ENCODE peak calls at places on chromosomes 6 and 20, in eight cellular contexts. One of them, this sample, is unnamed.
A peak's percentile ranks its signal among the peaks of the same experiment; 100 is the strongest.

GRCh38 chr20:23087587-23088275 is 1.6 kb upstream of the CD93 start:
- DNase-seq in neural progenitor cell: no peak
- DNase-seq in endothelial cell of umbilical vein: no peak
- DNase-seq in HCT116: no peak
- DNase-seq in fibroblast of lung: no peak
- DNase-seq in GM23248: no peak
- DNase-seq in H1: no peak
- DNase-seq in GM23338: no peak
- DNase-seq in this sample: no peak

GRCh38 chr20:58407966-58408557 is 19.0 kb downstream of the VAPB start:
- DNase-seq in neural progenitor cell: no peak
- DNase-seq in endothelial cell of umbilical vein: no peak
- DNase-seq in HCT116: no peak
- DNase-seq in fibroblast of lung: no peak
- DNase-seq in GM23248: peak; percentile 17
- DNase-seq in H1: no peak
- DNase-seq in GM23338: no peak
- DNase-seq in this sample: no peak

GRCh38 chr20:1887756-1888155 is 7.5 kb upstream of the SIRPA start:
- DNase-seq in neural progenitor cell: no peak
- DNase-seq in endothelial cell of umbilical vein: no peak
- DNase-seq in HCT116: no peak
- DNase-seq in fibroblast of lung: no peak
- DNase-seq in GM23248: no peak
- DNase-seq in H1: no peak
- DNase-seq in GM23338: no peak
- DNase-seq in this sample: no peak

GRCh38 chr20:15913661-15914060 is 659.6 kb downstream of the KIF16B start:
- DNase-seq in neural progenitor cell: no peak
- DNase-seq in endothelial cell of umbilical vein: no peak
- DNase-seq in HCT116: no peak
- DNase-seq in fibroblast of lung: no peak
- DNase-seq in GM23248: no peak
- DNase-seq in H1: no peak
- DNase-seq in GM23338: no peak
- DNase-seq in this sample: no peak

GRCh38 chr6:53391170-53391569 is 42.4 kb upstream of the ELOVL5 start:
- DNase-seq in neural progenitor cell: no peak
- DNase-seq in endothelial cell of umbilical vein: peak; percentile 71
- DNase-seq in HCT116: no peak
- DNase-seq in fibroblast of lung: no peak
- DNase-seq in GM23248: no peak
- DNase-seq in H1: no peak
- DNase-seq in GM23338: no peak
- DNase-seq in this sample: no peak

GRCh38 chr6:105879902-105880547 is 206.1 kb upstream of the PRDM1 start:
- DNase-seq in neural progenitor cell: no peak
- DNase-seq in endothelial cell of umbilical vein: no peak
- DNase-seq in HCT116: no peak
- DNase-seq in fibroblast of lung: no peak
- DNase-seq in GM23248: no peak
- DNase-seq in H1: no peak
- DNase-seq in GM23338: no peak
- DNase-seq in this sample: no peak

GRCh38 chr20:20076297-20077065 is 24.1 kb downstream of the CFAP61 start:
- DNase-seq in neural progenitor cell: no peak
- DNase-seq in endothelial cell of umbilical vein: no peak
- DNase-seq in HCT116: no peak
- DNase-seq in fibroblast of lung: peak; percentile 84
- DNase-seq in GM23248: peak; percentile 74
- DNase-seq in H1: no peak
- DNase-seq in GM23338: no peak
- DNase-seq in this sample: no peak

GRCh38 chr6:25297823-25298507 is 18.8 kb downstream of the CARMIL1 start:
- DNase-seq in neural progenitor cell: no peak
- DNase-seq in endothelial cell of umbilical vein: no peak
- DNase-seq in HCT116: no peak
- DNase-seq in fibroblast of lung: peak; percentile 33
- DNase-seq in GM23248: no peak
- DNase-seq in H1: no peak
- DNase-seq in GM23338: no peak
- DNase-seq in this sample: no peak

GRCh38 chr20:10332656-10333421 is 101.2 kb downstream of the MKKS start:
- DNase-seq in neural progenitor cell: no peak
- DNase-seq in endothelial cell of umbilical vein: no peak
- DNase-seq in HCT116: no peak
- DNase-seq in fibroblast of lung: peak; percentile 87
- DNase-seq in GM23248: no peak
- DNase-seq in H1: no peak
- DNase-seq in GM23338: no peak
- DNase-seq in this sample: peak; percentile 77

GRCh38 chr20:51379601-51380341 is 162.7 kb downstream of the NFATC2 start:
- DNase-seq in neural progenitor cell: no peak
- DNase-seq in endothelial cell of umbilical vein: no peak
- DNase-seq in HCT116: no peak
- DNase-seq in fibroblast of lung: no peak
- DNase-seq in GM23248: no peak
- DNase-seq in H1: no peak
- DNase-seq in GM23338: no peak
- DNase-seq in this sample: no peak

GRCh38 chr6:1461207-1461606 is 71.8 kb downstream of the FOXF2 start:
- DNase-seq in neural progenitor cell: no peak
- DNase-seq in endothelial cell of umbilical vein: no peak
- DNase-seq in HCT116: no peak
- DNase-seq in fibroblast of lung: peak; percentile 24
- DNase-seq in GM23248: peak; percentile 80
- DNase-seq in H1: no peak
- DNase-seq in GM23338: no peak
- DNase-seq in this sample: no peak

GRCh38 chr20:15942130-15942529 is 631.1 kb downstream of the KIF16B start:
- DNase-seq in neural progenitor cell: no peak
- DNase-seq in endothelial cell of umbilical vein: no peak
- DNase-seq in HCT116: no peak
- DNase-seq in fibroblast of lung: no peak
- DNase-seq in GM23248: peak; percentile 1
- DNase-seq in H1: no peak
- DNase-seq in GM23338: no peak
- DNase-seq in this sample: peak; percentile 24

GRCh38 chr6:87825865-87826264 is 123.8 kb upstream of the AKIRIN2 start:
- DNase-seq in neural progenitor cell: no peak
- DNase-seq in endothelial cell of umbilical vein: peak; percentile 11
- DNase-seq in HCT116: no peak
- DNase-seq in fibroblast of lung: no peak
- DNase-seq in GM23248: no peak
- DNase-seq in H1: no peak
- DNase-seq in GM23338: no peak
- DNase-seq in this sample: no peak

DNA sequence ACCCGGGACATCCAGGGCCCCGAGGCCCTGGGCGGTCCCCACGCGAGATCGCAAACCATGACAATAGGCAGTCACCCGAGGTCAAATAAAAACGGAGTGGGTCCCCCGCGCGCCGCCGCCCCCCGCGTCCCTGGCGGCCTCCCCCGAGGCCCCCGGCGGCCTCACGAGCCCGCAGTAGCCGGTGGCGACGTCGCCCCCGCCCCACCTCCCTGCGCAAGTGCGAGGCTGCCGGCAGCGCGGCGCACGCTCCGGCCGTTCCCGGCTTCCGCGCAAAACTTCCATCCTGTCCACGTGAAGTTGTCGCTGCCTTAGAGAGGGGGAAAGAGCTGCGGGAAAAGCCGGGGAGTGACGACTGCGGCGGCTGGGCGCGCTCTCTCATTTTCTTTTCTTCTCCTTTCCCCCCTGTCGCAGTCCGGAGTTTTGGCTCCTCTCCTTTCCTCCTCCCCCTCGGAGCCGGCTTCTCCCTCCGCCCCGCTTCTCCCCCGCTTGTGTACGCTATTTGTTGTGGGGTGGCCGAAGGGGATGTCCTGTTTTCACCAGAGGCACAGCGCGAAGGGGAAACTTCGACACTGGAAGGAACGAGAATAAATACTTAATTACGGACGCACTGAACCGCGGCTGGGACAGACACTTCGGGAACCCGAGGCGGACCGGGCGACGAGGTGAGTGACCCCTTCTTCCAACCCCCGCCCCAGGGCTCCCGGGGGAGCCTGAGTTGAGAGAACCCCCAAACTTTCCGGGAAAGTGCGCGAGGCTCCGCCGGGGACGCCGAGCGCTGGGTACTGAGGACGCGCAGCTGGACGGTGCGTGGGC is at the start of gene EYA4:
- DNase-seq in neural progenitor cell: peak; percentile 66
- DNase-seq in endothelial cell of umbilical vein: no peak
- DNase-seq in HCT116: no peak
- DNase-seq in fibroblast of lung: peak; percentile 81
- DNase-seq in GM23248: peak; percentile 44
- DNase-seq in H1: peak; percentile 75
- DNase-seq in GM23338: peak; percentile 69
- DNase-seq in this sample: no peak
- TF ChIP-seq EZH2 in neural progenitor cell: peak; percentile 13
- TF ChIP-seq EZH2 in endothelial cell of umbilical vein: no peak
- TF ChIP-seq EZH2 in HCT116: no peak
- TF ChIP-seq EZH2 in fibroblast of lung: no peak
- TF ChIP-seq EZH2 in GM23248: no peak
- TF ChIP-seq EZH2 in H1: no peak
- TF ChIP-seq EZH2 in GM23338: peak; percentile 94
- TF ChIP-seq EZH2 in this sample: no peak

GRCh38 chr6:41073968-41074691 is 1.4 kb downstream of the NFYA start:
- DNase-seq in neural progenitor cell: peak; percentile 22
- DNase-seq in endothelial cell of umbilical vein: peak; percentile 37
- DNase-seq in HCT116: no peak
- DNase-seq in fibroblast of lung: peak; percentile 46
- DNase-seq in GM23248: peak; percentile 86
- DNase-seq in H1: no peak
- DNase-seq in GM23338: peak; percentile 24
- DNase-seq in this sample: no peak

GRCh38 chr6:41071923-41072835 is at the start of gene OARD1:
- DNase-seq in neural progenitor cell: peak; percentile 99
- DNase-seq in endothelial cell of umbilical vein: no peak
- DNase-seq in HCT116: peak; percentile 98
- DNase-seq in fibroblast of lung: peak; percentile 88
- DNase-seq in GM23248: peak; percentile 100
- DNase-seq in H1: peak; percentile 97
- DNase-seq in GM23338: peak; percentile 98
- DNase-seq in this sample: peak; percentile 99

GRCh38 chr6:41073203-41073967 is 611 bp downstream of the NFYA start:
- DNase-seq in neural progenitor cell: peak; percentile 92
- DNase-seq in endothelial cell of umbilical vein: peak; percentile 88
- DNase-seq in HCT116: peak; percentile 47
- DNase-seq in fibroblast of lung: peak; percentile 63
- DNase-seq in GM23248: no peak
- DNase-seq in H1: peak; percentile 85
- DNase-seq in GM23338: peak; percentile 89
- DNase-seq in this sample: no peak

GRCh38 chr6:41071501-41071922 is 644 bp downstream of the OARD1 start:
- DNase-seq in neural progenitor cell: no peak
- DNase-seq in endothelial cell of umbilical vein: peak; percentile 87
- DNase-seq in HCT116: no peak
- DNase-seq in fibroblast of lung: no peak
- DNase-seq in GM23248: no peak
- DNase-seq in H1: no peak
- DNase-seq in GM23338: no peak
- DNase-seq in this sample: no peak

GRCh38 chr6:41072836-41073202 is at the start of gene NFYA:
- DNase-seq in neural progenitor cell: peak; percentile 100
- DNase-seq in endothelial cell of umbilical vein: peak; percentile 100
- DNase-seq in HCT116: no peak
- DNase-seq in fibroblast of lung: peak; percentile 100
- DNase-seq in GM23248: no peak
- DNase-seq in H1: peak; percentile 99
- DNase-seq in GM23338: peak; percentile 99
- DNase-seq in this sample: no peak
- TF ChIP-seq EZH2 in neural progenitor cell: no peak
- TF ChIP-seq EZH2 in endothelial cell of umbilical vein: peak; percentile 80
- TF ChIP-seq EZH2 in HCT116: no peak
- TF ChIP-seq EZH2 in fibroblast of lung: no peak
- TF ChIP-seq EZH2 in GM23248: no peak
- TF ChIP-seq EZH2 in H1: no peak
- TF ChIP-seq EZH2 in GM23338: no peak
- TF ChIP-seq EZH2 in this sample: no peak

DNA sequence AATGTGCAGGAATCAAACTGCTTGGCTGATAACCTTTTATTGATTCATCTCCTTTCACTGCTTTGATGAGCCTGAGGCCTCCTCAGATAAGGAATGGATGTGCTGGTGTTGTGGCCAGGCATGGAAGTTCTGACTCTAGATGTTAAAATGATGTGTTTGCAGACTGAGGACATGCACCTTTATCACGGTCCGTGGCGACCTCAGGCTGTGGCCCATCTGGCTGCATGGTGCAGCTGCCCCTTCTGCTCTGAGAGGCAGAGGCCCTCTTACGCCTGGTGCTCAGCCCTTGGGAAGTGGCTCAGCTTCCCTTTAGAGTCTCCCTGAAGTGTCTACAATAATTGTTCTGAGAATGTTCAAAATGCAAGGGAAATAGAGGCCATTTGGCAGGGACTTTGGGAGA is 26.2 kb downstream of the CDH4 start:
- DNase-seq in neural progenitor cell: no peak
- DNase-seq in endothelial cell of umbilical vein: no peak
- DNase-seq in HCT116: no peak
- DNase-seq in fibroblast of lung: no peak
- DNase-seq in GM23248: no peak
- DNase-seq in H1: no peak
- DNase-seq in GM23338: no peak
- DNase-seq in this sample: no peak
- TF ChIP-seq EZH2 in neural progenitor cell: no peak
- TF ChIP-seq EZH2 in endothelial cell of umbilical vein: no peak
- TF ChIP-seq EZH2 in HCT116: no peak
- TF ChIP-seq EZH2 in fibroblast of lung: no peak
- TF ChIP-seq EZH2 in GM23248: no peak
- TF ChIP-seq EZH2 in H1: no peak
- TF ChIP-seq EZH2 in GM23338: no peak
- TF ChIP-seq EZH2 in this sample: no peak

GRCh38 chr20:6768228-6769185 is 1.0 kb downstream of the BMP2 start:
- DNase-seq in neural progenitor cell: peak; percentile 51
- DNase-seq in endothelial cell of umbilical vein: peak; percentile 49
- DNase-seq in HCT116: no peak
- DNase-seq in fibroblast of lung: peak; percentile 41
- DNase-seq in GM23248: peak; percentile 62
- DNase-seq in H1: peak; percentile 65
- DNase-seq in GM23338: peak; percentile 46
- DNase-seq in this sample: no peak

GRCh38 chr20:6767166-6767535 is 335 bp upstream of the BMP2 start:
- DNase-seq in neural progenitor cell: no peak
- DNase-seq in endothelial cell of umbilical vein: no peak
- DNase-seq in HCT116: no peak
- DNase-seq in fibroblast of lung: no peak
- DNase-seq in GM23248: no peak
- DNase-seq in H1: no peak
- DNase-seq in GM23338: peak; percentile 51
- DNase-seq in this sample: no peak

GRCh38 chr20:6766433-6766832 is 1.1 kb upstream of the BMP2 start:
- DNase-seq in neural progenitor cell: peak; percentile 18
- DNase-seq in endothelial cell of umbilical vein: no peak
- DNase-seq in HCT116: no peak
- DNase-seq in fibroblast of lung: no peak
- DNase-seq in GM23248: no peak
- DNase-seq in H1: no peak
- DNase-seq in GM23338: no peak
- DNase-seq in this sample: no peak

GRCh38 chr20:6767536-6768227 is at the start of gene BMP2:
- DNase-seq in neural progenitor cell: peak; percentile 87
- DNase-seq in endothelial cell of umbilical vein: peak; percentile 74
- DNase-seq in HCT116: no peak
- DNase-seq in fibroblast of lung: peak; percentile 63
- DNase-seq in GM23248: peak; percentile 76
- DNase-seq in H1: peak; percentile 78
- DNase-seq in GM23338: peak; percentile 61
- DNase-seq in this sample: no peak

GRCh38 chr20:6769953-6770831 is 2.7 kb downstream of the BMP2 start:
- DNase-seq in neural progenitor cell: peak; percentile 64
- DNase-seq in endothelial cell of umbilical vein: peak; percentile 40
- DNase-seq in HCT116: no peak
- DNase-seq in fibroblast of lung: peak; percentile 43
- DNase-seq in GM23248: peak; percentile 60
- DNase-seq in H1: peak; percentile 73
- DNase-seq in GM23338: peak; percentile 63
- DNase-seq in this sample: no peak
- TF ChIP-seq EZH2 in neural progenitor cell: no peak
- TF ChIP-seq EZH2 in endothelial cell of umbilical vein: no peak
- TF ChIP-seq EZH2 in HCT116: no peak
- TF ChIP-seq EZH2 in fibroblast of lung: peak; percentile 23
- TF ChIP-seq EZH2 in GM23248: no peak
- TF ChIP-seq EZH2 in H1: peak; percentile 39
- TF ChIP-seq EZH2 in GM23338: no peak
- TF ChIP-seq EZH2 in this sample: no peak

This sample was measured in SK-N-MC.